ENCODE peak calls at places on chromosomes 13 and 19, in six cellular contexts. B is tibial nerve, V is GM12878, H is brain microvascular endothelial cell, Q is heart right ventricle, S is WTC11. M is an unnamed sample.

GRCh38 chr13:97856001-97856675 is 97.3 kb upstream of the IPO5 start:
- DNase-seq in Q (peak; percentile 48), V (no peak), B (peak; percentile 45), H (no peak), S (peak; percentile 29), M (no peak)

GRCh38 chr19:32811151-32811550 is 58.4 kb downstream of the SLC7A9 start:
- DNase-seq in S (no peak), V (no peak), H (no peak), B (no peak), Q (no peak), M (no peak)

GRCh38 chr19:42301646-42302204 is at the start of gene PRR19:
- DNase-seq in H (no peak), S (no peak), B (no peak), Q (no peak), V (no peak), M (no peak)

GRCh38 chr13:41418027-41418426 is 39.3 kb upstream of the RGCC start:
- DNase-seq in Q (no peak), S (no peak), B (no peak), V (no peak), H (peak; percentile 82), M (peak; percentile 73)

GRCh38 chr19:13843104-13843921 is 33.6 kb upstream of the NANOS3 start:
- DNase-seq in H (no peak), V (no peak), B (no peak), S (peak; percentile 47), Q (peak; percentile 72), M (no peak)

GRCh38 chr19:30090476-30090875 is 148.4 kb downstream of the URI1 start:
- DNase-seq in B (no peak), S (no peak), H (no peak), V (no peak), Q (no peak), M (no peak)

GRCh38 chr13:27708325-27708724 is 84.0 kb upstream of the GSX1 start:
- DNase-seq in Q (no peak), V (no peak), B (no peak), S (no peak), H (no peak), M (no peak)

GRCh38 chr19:4061178-4061682 is 5.5 kb downstream of the ZBTB7A start:
- DNase-seq in B (peak; percentile 83), H (no peak), V (no peak), S (no peak), Q (peak; percentile 83), M (no peak)

GRCh38 chr13:25224151-25224550 is 52.1 kb upstream of the AMER2 start:
- DNase-seq in V (no peak), H (no peak), Q (no peak), B (no peak), S (no peak), M (no peak)

GRCh38 chr19:51695702-51696315 is 2.7 kb downstream of the SPACA6 start:
- DNase-seq in V (no peak), S (no peak), B (no peak), H (no peak), Q (no peak), M (no peak)

GRCh38 chr13:52701728-52702480 is 37.7 kb downstream of the CNMD start:
- DNase-seq in Q (no peak), V (no peak), S (no peak), B (no peak), H (no peak), M (no peak)

GRCh38 chr19:46030861-46031550 is 8.2 kb upstream of the PGLYRP1 start:
- DNase-seq in B (no peak), Q (no peak), S (no peak), H (no peak), V (no peak), M (no peak)

GRCh38 chr19:16303755-16304154 is 20.9 kb upstream of the KLF2 start:
- DNase-seq in V (no peak), Q (no peak), H (no peak), S (no peak), B (no peak), M (no peak)

GRCh38 chr13:101817898-101818297 is 365.4 kb downstream of the ITGBL1 start:
- DNase-seq in Q (no peak), V (no peak), H (no peak), B (no peak), S (no peak), M (no peak)

GRCh38 chr19:391726-392374 is 17.1 kb downstream of the C2CD4C start:
- DNase-seq in V (no peak), S (no peak), H (no peak), B (no peak), Q (no peak), M (no peak)

GRCh38 chr19:6765738-6766356 is 1.4 kb downstream of the SH2D3A start:
- DNase-seq in S (peak; percentile 90), H (no peak), V (no peak), Q (no peak), B (no peak), M (no peak)

GRCh38 chr19:4831351-4832340 is at the start of gene TICAM1:
- DNase-seq in H (peak; percentile 50), V (no peak), B (peak; percentile 37), Q (peak; percentile 82), S (no peak), M (no peak)

GRCh38 chr13:20550799-20551198 is 16.2 kb upstream of the IFT88 start:
- DNase-seq in S (no peak), V (no peak), Q (no peak), H (no peak), B (no peak), M (no peak)

GRCh38 chr13:24671367-24672117 is 8.7 kb upstream of the ATP12A start:
- DNase-seq in H (peak; percentile 86), V (no peak), Q (no peak), S (peak; percentile 35), B (no peak), M (peak; percentile 57)

GRCh38 chr13:35228536-35228935 is 248.0 kb downstream of the MAB21L1 start:
- DNase-seq in Q (no peak), H (no peak), B (no peak), S (no peak), V (no peak), M (no peak)

DNA sequence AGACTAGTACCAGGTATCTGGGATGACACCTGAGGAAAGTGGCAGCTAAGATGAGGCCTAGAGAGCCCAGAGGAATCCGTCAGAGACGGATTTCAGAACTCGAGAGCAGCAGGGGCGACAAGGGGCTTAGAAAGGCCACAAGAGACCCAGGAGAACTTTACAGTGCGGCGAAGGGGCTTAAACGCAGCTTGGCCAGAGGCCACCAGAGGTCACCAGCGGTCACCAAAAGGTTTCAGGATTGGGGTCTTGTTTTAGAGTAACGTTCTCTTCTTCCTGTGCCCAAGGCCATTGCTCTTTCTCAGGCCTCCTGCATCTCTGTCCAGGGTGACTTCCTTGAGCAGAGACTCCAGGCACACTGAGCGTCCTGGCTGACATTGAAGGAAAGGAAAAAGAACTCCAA is 2.2 kb downstream of the ZSCAN22 start:
- DNase-seq in V (no peak), H (no peak), S (peak; percentile 77), B (no peak), Q (no peak), M (no peak)
- TF ChIP-seq CTCF in V (peak; percentile 53), H (peak; percentile 22), S (no peak), B (no peak), Q (no peak), M (no peak)

DNA sequence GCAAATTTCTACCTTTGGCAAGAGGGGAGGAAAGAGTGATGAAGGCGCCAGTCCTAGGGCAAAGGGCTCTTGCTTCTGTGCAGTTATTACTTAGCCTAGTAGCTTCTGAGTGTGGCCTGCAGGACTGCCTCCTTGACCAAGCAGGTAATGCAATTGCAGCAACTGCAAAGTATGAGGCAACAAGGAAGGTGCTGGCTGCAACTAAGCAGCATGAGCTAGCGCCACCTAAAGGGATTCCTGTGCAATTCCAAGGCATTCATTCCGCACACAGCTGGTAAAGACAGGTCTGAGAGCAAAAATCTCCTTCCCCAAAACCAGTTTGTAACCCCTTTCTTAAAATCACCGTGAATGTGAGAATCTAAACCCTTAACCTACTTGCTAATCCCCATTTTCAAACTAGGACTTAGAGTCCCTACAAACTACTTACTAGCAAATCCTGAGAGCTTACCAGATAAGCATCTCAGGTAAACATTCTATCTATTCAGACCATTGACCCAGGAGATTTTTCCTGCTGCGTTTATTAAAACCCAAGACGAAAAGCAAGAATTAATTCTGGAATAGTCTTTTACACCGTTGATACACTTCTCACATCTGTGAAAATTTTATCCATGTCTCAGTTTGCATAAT is 62.9 kb downstream of the DCT start:
- DNase-seq in V (no peak), H (peak; percentile 9), S (peak; percentile 64), B (no peak), Q (no peak), M (no peak)
- TF ChIP-seq CTCF in V (peak; percentile 60), H (peak; percentile 77), S (peak; percentile 81), B (no peak), Q (peak; percentile 25), M (peak; percentile 48)

DNA sequence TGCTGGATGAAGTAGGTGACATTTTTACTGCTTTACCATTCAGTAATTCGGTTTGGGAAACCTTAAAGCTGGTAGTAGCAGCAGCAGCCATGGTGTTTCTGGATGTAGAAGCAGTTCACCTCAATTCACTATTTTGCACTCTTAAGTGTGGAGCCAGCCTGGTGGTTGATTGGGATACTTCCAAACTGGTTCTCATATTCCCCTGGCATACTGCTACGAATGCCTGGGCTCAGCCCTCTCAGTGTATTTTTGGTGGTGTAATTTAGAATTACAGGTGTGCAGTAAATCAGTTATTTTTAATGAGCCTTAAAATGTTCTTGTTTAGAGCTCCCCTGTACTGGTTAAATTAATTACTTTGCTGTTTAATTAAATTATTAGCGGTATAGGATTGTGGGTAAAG is 12.4 kb downstream of the HNRNPM start:
- DNase-seq in B (no peak), V (no peak), S (no peak), H (no peak), Q (no peak), M (no peak)
- TF ChIP-seq CTCF in B (no peak), V (no peak), S (no peak), H (no peak), Q (no peak), M (no peak)

GRCh38 chr19:19028526-19028925 is 4.8 kb downstream of the SUGP2 start:
- DNase-seq in H (no peak), V (no peak), Q (no peak), S (no peak), B (no peak), M (no peak)

GRCh38 chr19:19027228-19027627 is 6.1 kb downstream of the SUGP2 start:
- DNase-seq in Q (no peak), B (no peak), V (no peak), H (no peak), S (no peak), M (no peak)

GRCh38 chr19:19021115-19021514 is 12.2 kb downstream of the SUGP2 start:
- DNase-seq in V (no peak), H (peak; percentile 63), Q (no peak), S (no peak), B (no peak), M (no peak)

GRCh38 chr19:19022380-19022961 is 10.8 kb downstream of the SUGP2 start:
- DNase-seq in V (no peak), B (no peak), H (no peak), S (no peak), Q (no peak), M (no peak)

DNA sequence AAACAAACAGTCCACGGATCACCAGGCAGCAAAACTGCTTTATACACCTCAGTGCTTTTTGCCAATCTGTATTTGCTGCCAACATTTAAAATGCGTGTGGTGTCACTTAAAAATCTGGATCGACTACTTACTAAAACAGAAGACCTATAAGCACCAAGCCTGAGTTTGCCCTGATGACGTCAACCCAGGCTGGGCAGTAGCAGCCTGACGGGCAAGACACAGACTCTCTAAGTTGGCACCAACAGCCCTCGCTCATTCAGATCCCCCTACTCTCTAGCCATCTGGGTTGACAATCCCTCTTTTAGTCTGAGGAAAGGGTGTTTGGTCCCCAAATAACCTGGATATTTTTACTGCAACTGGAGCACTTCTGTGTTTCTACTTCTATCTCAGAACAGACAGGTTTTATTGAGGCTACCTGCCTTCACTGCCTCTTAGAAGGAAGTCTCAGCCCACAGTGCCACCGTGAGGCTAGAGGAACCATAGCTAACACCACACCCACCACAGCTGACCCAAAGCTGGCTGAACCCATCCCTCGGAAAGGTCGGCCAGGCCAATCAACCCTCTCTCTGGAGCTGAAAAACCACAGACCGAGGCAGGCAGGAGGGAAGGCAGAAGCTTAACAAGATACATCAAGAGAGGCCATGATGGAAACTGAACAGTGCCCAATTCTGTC is 6.9 kb downstream of the SUGP2 start:
- DNase-seq in S (no peak), B (no peak), V (no peak), H (no peak), Q (no peak), M (no peak)
- TF ChIP-seq CTCF in S (no peak), B (peak; percentile 13), V (peak; percentile 33), H (peak; percentile 34), Q (no peak), M (peak; percentile 21)

M was measured in AG09319.